ENCODE peak calls at places on chromosome 18, in four cellular contexts. W is Kasumi-1, H is WERI-Rb-1, S is HT1080. B is an unnamed sample.

GRCh38 chr18:73733376-73733775 is 414.3 kb downstream of the FBXO15 start:
- DNase-seq in S (no peak), H (no peak), W (no peak), B (no peak)

GRCh38 chr18:22563098-22563707 is 145.5 kb upstream of the CTAGE1 start:
- DNase-seq in S (peak; percentile 80), H (peak; percentile 18), W (peak; percentile 82), B (peak; percentile 94)

GRCh38 chr18:21735452-21736015 is 5.1 kb upstream of the MIB1 start:
- DNase-seq in W (no peak), H (no peak), S (peak; percentile 40), B (no peak)

GRCh38 chr18:10536270-10536669 is 10.4 kb downstream of the NAPG start:
- DNase-seq in W (no peak), H (no peak), S (peak; percentile 61), B (no peak)

GRCh38 chr18:80167947-80168745 is 59.1 kb downstream of the ADNP2 start:
- DNase-seq in W (no peak), S (no peak), H (no peak), B (no peak)

GRCh38 chr18:48923746-48924580 is 26.8 kb downstream of the SMAD7 start:
- DNase-seq in W (no peak), S (peak; percentile 63), H (no peak), B (no peak)

GRCh38 chr18:49813071-49813320 is 337 bp downstream of the ACAA2 start:
- DNase-seq in S (no peak), W (no peak), H (peak; percentile 23), B (no peak)

GRCh38 chr18:111292-112014 is 46.9 kb upstream of the USP14 start:
- DNase-seq in W (no peak), H (peak; percentile 85), S (peak; percentile 51), B (no peak)

GRCh38 chr18:3265564-3266033 is 3.7 kb downstream of the MYL12B start:
- DNase-seq in W (no peak), S (peak; percentile 37), H (no peak), B (no peak)

GRCh38 chr18:3819933-3820332 is 370.0 kb downstream of the TGIF1 start:
- DNase-seq in S (no peak), H (no peak), W (no peak), B (no peak)

GRCh38 chr18:70421471-70421870 is 132.6 kb downstream of the SOCS6 start:
- DNase-seq in H (no peak), W (no peak), S (peak; percentile 89), B (peak; percentile 67)

GRCh38 chr18:37249171-37249886 is 316.3 kb downstream of the CELF4 start:
- DNase-seq in S (no peak), H (no peak), W (no peak), B (no peak)

GRCh38 chr18:67783215-67783946 is 266.9 kb upstream of the DSEL start:
- DNase-seq in W (no peak), S (peak; percentile 93), H (no peak), B (peak; percentile 5)

GRCh38 chr18:59988098-59988706 is 88.4 kb downstream of the PMAIP1 start:
- DNase-seq in H (peak; percentile 46), W (peak; percentile 54), S (peak; percentile 26), B (peak; percentile 7)

GRCh38 chr18:9095297-9096012 is 7.0 kb upstream of the NDUFV2 start:
- DNase-seq in H (no peak), W (peak; percentile 34), S (no peak), B (no peak)

GRCh38 chr18:79925656-79925979 is 25.8 kb downstream of the SLC66A2 start:
- DNase-seq in W (no peak), H (peak; percentile 42), S (no peak), B (no peak)

GRCh38 chr18:4004176-4004829 is 450.8 kb downstream of the DLGAP1 start:
- DNase-seq in S (peak; percentile 28), W (no peak), H (no peak), B (no peak)

GRCh38 chr18:9849407-9849961 is 36.3 kb upstream of the TXNDC2 start:
- DNase-seq in H (no peak), S (peak; percentile 12), W (peak; percentile 89), B (no peak)

GRCh38 chr18:68177807-68178702 is 536.9 kb downstream of the TMX3 start:
- DNase-seq in H (no peak), W (no peak), S (peak; percentile 81), B (no peak)

GRCh38 chr18:55214969-55215368 is 255.7 kb upstream of the CCDC68 start:
- DNase-seq in H (no peak), S (no peak), W (no peak), B (no peak)

GRCh38 chr18:47795448-47795843 is 135.0 kb downstream of the SMAD2 start:
- DNase-seq in H (no peak), W (no peak), S (peak; percentile 10), B (no peak)

GRCh38 chr18:36464126-36464651 is 166.7 kb downstream of the FHOD3 start:
- DNase-seq in W (no peak), H (no peak), S (no peak), B (no peak)

GRCh38 chr18:35458271-35458670 is 39.5 kb downstream of the INO80C start:
- DNase-seq in W (no peak), H (no peak), S (peak; percentile 31), B (no peak)

GRCh38 chr18:61702007-61702406 is 190.8 kb downstream of the RNF152 start:
- DNase-seq in S (peak; percentile 61), W (no peak), H (no peak), B (peak; percentile 40)

GRCh38 chr18:55116855-55117254 is 157.6 kb upstream of the CCDC68 start:
- DNase-seq in H (no peak), S (no peak), W (no peak), B (no peak)

GRCh38 chr18:21894619-21895367 is 154.2 kb downstream of the MIB1 start:
- DNase-seq in S (no peak), H (no peak), W (no peak), B (no peak)